ENCODE peak calls at places on chromosome 19, in four cellular contexts. Z is COR-L47; W is activated CD8-positive, alpha-beta memory T cell treated with anti-CD3 and anti-CD28 coated beads for 1 hour; J is GM23338. C is an unnamed sample.

GRCh38 chr19:55157064-55157908 is at the start of gene TNNI3:
- DNase-seq in W (no peak), J (no peak), Z (no peak), C (no peak)

GRCh38 chr19:743168-743687 is 7.7 kb upstream of the MISP start:
- DNase-seq in J (peak; percentile 78), W (no peak), Z (peak; percentile 52), C (no peak)

GRCh38 chr19:8459520-8460260 is 14.9 kb downstream of the HNRNPM start:
- DNase-seq in Z (no peak), W (no peak), J (no peak), C (peak; percentile 41)

GRCh38 chr19:39996218-39996810 is 546 bp upstream of the ZNF546 start:
- DNase-seq in Z (peak; percentile 10), J (no peak), W (no peak), C (no peak)

GRCh38 chr19:46546194-46546896 is 50.7 kb upstream of the PNMA8B start:
- DNase-seq in Z (no peak), W (no peak), J (peak; percentile 82), C (peak; percentile 80)

GRCh38 chr19:15971217-15971616 is 22.4 kb downstream of the OR10H4 start:
- DNase-seq in W (no peak), Z (no peak), J (no peak), C (no peak)

GRCh38 chr19:18452386-18452785 is 14.5 kb upstream of the ISYNA1 start:
- DNase-seq in W (no peak), Z (no peak), J (no peak), C (no peak)

GRCh38 chr19:30001301-30001700 is 59.3 kb downstream of the URI1 start:
- DNase-seq in W (no peak), Z (no peak), J (no peak), C (no peak)